ENCODE peak calls at places on chromosomes 12 and 14, in five cellular contexts. O is HCT116, T is H9, N is Karpas-422, G is hepatocyte. C is an unnamed sample.

GRCh38 chr12:50188875-50189575 is 21.9 kb upstream of the CERS5 start:
- DNase-seq in T (no peak), G (peak), O (no peak), N (no peak), C (no peak)

GRCh38 chr12:115617391-115617790 is 660.1 kb downstream of the MED13L start:
- DNase-seq in N (no peak), G (no peak), O (no peak), T (peak), C (no peak)

GRCh38 chr12:104454997-104455396 is 1.8 kb upstream of the CHST11 start:
- DNase-seq in O (peak), N (no peak), T (no peak), G (no peak), C (peak)

GRCh38 chr12:117098361-117099217 is 627 bp downstream of the TESC start:
- DNase-seq in N (peak), T (no peak), G (no peak), O (no peak), C (no peak)

GRCh38 chr14:22266141-22266442 is 322.9 kb downstream of the DAD1 start:
- DNase-seq in T (no peak), G (no peak), O (no peak), N (no peak), C (no peak)

GRCh38 chr12:40183745-40184144 is 41.1 kb upstream of the LRRK2 start:
- DNase-seq in T (no peak), O (no peak), N (no peak), G (no peak), C (no peak)

GRCh38 chr14:104863131-104863862 is 1.8 kb upstream of the CEP170B start:
- DNase-seq in T (no peak), N (no peak), G (peak), O (no peak), C (no peak)

GRCh38 chr12:43336962-43337555 is 214.9 kb downstream of the ADAMTS20 start:
- DNase-seq in G (peak), T (no peak), N (peak), O (peak), C (peak)

GRCh38 chr14:67387195-67387594 is 24.8 kb downstream of the PLEK2 start:
- DNase-seq in N (no peak), O (no peak), G (no peak), T (no peak), C (no peak)

GRCh38 chr14:34604990-34605389 is 25.0 kb downstream of the SNX6 start:
- DNase-seq in N (no peak), G (no peak), O (no peak), T (no peak), C (peak)

GRCh38 chr12:56995201-56995929 is 11.0 kb downstream of the ZBTB39 start:
- DNase-seq in G (no peak), T (peak), N (no peak), O (no peak), C (no peak)

GRCh38 chr12:203462-204260 is 10.3 kb downstream of the SLC6A12 start:
- DNase-seq in N (no peak), T (peak), O (no peak), G (peak), C (no peak)

GRCh38 chr14:68934034-68934433 is 45.1 kb downstream of the ACTN1 start:
- DNase-seq in T (no peak), O (no peak), G (no peak), N (no peak), C (peak)

GRCh38 chr12:49827351-49828099 is 688 bp downstream of the NCKAP5L start:
- DNase-seq in N (peak), O (no peak), T (peak), G (peak), C (peak)

GRCh38 chr12:132414634-132415340 is 75.2 kb upstream of the FBRSL1 start:
- DNase-seq in N (peak), G (peak), T (peak), O (peak), C (peak)
- H2AFZ ChIP-seq in N (no peak), G (no peak), T (no peak), O (no peak), C (no peak)

GRCh38 chr12:19988918-19989317 is 379.4 kb upstream of the PDE3A start:
- DNase-seq in N (no peak), T (no peak), O (no peak), G (no peak), C (no peak)
- H2AFZ ChIP-seq in N (no peak), T (no peak), O (no peak), G (no peak), C (no peak)

GRCh38 chr12:27604431-27604830 is 80.4 kb downstream of the PPFIBP1 start:
- DNase-seq in O (no peak), G (no peak), N (no peak), T (no peak), C (no peak)
- H2AFZ ChIP-seq in O (no peak), G (no peak), N (no peak), T (no peak), C (no peak)

GRCh38 chr12:1503281-1503711 is 91.1 kb downstream of the FBXL14 start:
- DNase-seq in N (no peak), O (no peak), T (peak), G (no peak), C (no peak)
- H2AFZ ChIP-seq in N (no peak), O (no peak), T (no peak), G (no peak), C (no peak)

C was measured in fibroblast of lung.